ENCODE peak calls at places on chromosome 22, in seven cellular contexts. D is osteoblast, O is endothelial cell, F is HepG2, E is astrocyte of the spinal cord, Q is epithelial cell of esophagus, T is brain microvascular endothelial cell. B is an unnamed sample.

GRCh38 chr22:35783943-35784614 is 66.4 kb downstream of the APOL5 start:
- DNase-seq in F (no peak), Q (peak), E (peak), D (peak), T (peak), O (no peak), B (no peak)

GRCh38 chr22:26542831-26543230 is 30.6 kb upstream of the TFIP11 start:
- DNase-seq in D (peak), E (no peak), Q (no peak), O (no peak), T (no peak), F (no peak), B (no peak)

GRCh38 chr22:41951898-41952474 is at the start of gene SMIM45:
- DNase-seq in Q (no peak), D (no peak), O (no peak), T (no peak), E (no peak), F (no peak), B (no peak)

GRCh38 chr22:35230839-35231584 is 26.3 kb upstream of the HMGXB4 start:
- DNase-seq in Q (no peak), E (no peak), T (no peak), F (peak), O (no peak), D (no peak), B (no peak)

GRCh38 chr22:30317778-30318177 is 9.0 kb downstream of the TBC1D10A start:
- DNase-seq in D (peak), T (no peak), F (no peak), E (no peak), Q (no peak), O (no peak), B (no peak)

GRCh38 chr22:28711820-28712777 is 29.5 kb downstream of the CHEK2 start:
- DNase-seq in F (peak), O (no peak), E (peak), D (peak), Q (peak), T (peak), B (no peak)

GRCh38 chr22:49196046-49196511 is 631.6 kb downstream of the BRD1 start:
- DNase-seq in F (no peak), T (no peak), D (peak), O (no peak), Q (no peak), E (no peak), B (no peak)

GRCh38 chr22:39478461-39478860 is 21.6 kb downstream of the MGAT3 start:
- DNase-seq in E (no peak), Q (peak), D (peak), T (no peak), F (no peak), O (peak), B (no peak)

GRCh38 chr22:29109853-29110252 is 37.0 kb downstream of the KREMEN1 start:
- DNase-seq in Q (no peak), E (no peak), T (no peak), D (no peak), O (no peak), F (no peak), B (no peak)

GRCh38 chr22:21686193-21686608 is 20.4 kb downstream of the PPIL2 start:
- DNase-seq in Q (no peak), T (no peak), D (peak), E (no peak), F (no peak), O (no peak), B (no peak)

GRCh38 chr22:28397324-28397723 is 282.3 kb downstream of the TTC28 start:
- DNase-seq in T (no peak), Q (no peak), D (no peak), E (no peak), O (no peak), F (no peak), B (no peak)

GRCh38 chr22:28029962-28030361 is 110.9 kb upstream of the PITPNB start:
- DNase-seq in O (no peak), D (peak), T (no peak), Q (no peak), F (no peak), E (no peak), B (no peak)

GRCh38 chr22:29992341-29993275 is 87.7 kb upstream of the HORMAD2 start:
- DNase-seq in Q (peak), T (peak), E (peak), O (no peak), F (peak), D (no peak), B (no peak)

GRCh38 chr22:48740086-48740730 is 1087.5 kb downstream of the BRD1 start:
- DNase-seq in Q (no peak), T (no peak), D (peak), O (no peak), E (no peak), F (no peak), B (peak)

GRCh38 chr22:49418943-49419342 is 408.7 kb downstream of the BRD1 start:
- DNase-seq in E (no peak), O (no peak), T (no peak), F (no peak), D (peak), Q (no peak), B (no peak)

GRCh38 chr22:33577862-33578411 is 342.3 kb downstream of the LARGE1 start:
- DNase-seq in O (no peak), F (peak), E (no peak), Q (no peak), T (no peak), D (no peak), B (no peak)

GRCh38 chr22:22614065-22614464 is 30.3 kb upstream of the GGTLC2 start:
- DNase-seq in F (no peak), E (no peak), Q (no peak), T (no peak), D (no peak), O (no peak), B (no peak)

GRCh38 chr22:32531955-32532818 is 57.6 kb downstream of the FBXO7 start:
- DNase-seq in D (peak), E (peak), F (peak), T (peak), Q (peak), O (peak), B (peak)

GRCh38 chr22:43159484-43160178 is 8.3 kb downstream of the TSPO start:
- DNase-seq in E (no peak), F (no peak), T (no peak), O (peak), Q (no peak), D (peak), B (no peak)

GRCh38 chr22:22210375-22210774 is 34.2 kb upstream of the VPREB1 start:
- DNase-seq in O (no peak), E (peak), T (peak), Q (peak), D (peak), F (no peak), B (no peak)

GRCh38 chr22:22074634-22075381 is 92.2 kb upstream of the TOP3B start:
- DNase-seq in D (no peak), O (no peak), T (no peak), Q (peak), E (no peak), F (no peak), B (no peak)

GRCh38 chr22:22030493-22031182 is 48.1 kb upstream of the TOP3B start:
- DNase-seq in Q (peak), D (no peak), F (peak), T (no peak), E (no peak), O (no peak), B (no peak)

GRCh38 chr22:33109532-33110148 is 51.5 kb upstream of the SYN3 start:
- DNase-seq in Q (no peak), T (no peak), F (no peak), E (no peak), O (no peak), D (no peak), B (no peak)

GRCh38 chr22:28398987-28399386 is 280.7 kb downstream of the TTC28 start:
- DNase-seq in O (no peak), Q (no peak), F (no peak), T (no peak), D (no peak), E (no peak), B (no peak)

GRCh38 chr22:33803371-33803770 is 116.9 kb downstream of the LARGE1 start:
- DNase-seq in E (peak), Q (no peak), D (peak), O (no peak), F (no peak), T (peak), B (no peak)

GRCh38 chr22:41361716-41362310 is 19.9 kb upstream of the TEF start:
- DNase-seq in Q (peak), O (no peak), D (peak), E (peak), T (no peak), F (no peak), B (no peak)

GRCh38 chr22:34696557-34696956 is 369.4 kb upstream of the ISX start:
- DNase-seq in O (no peak), D (no peak), T (no peak), Q (no peak), F (no peak), E (no peak), B (no peak)

GRCh38 chr22:39999144-39999757 is 4.5 kb downstream of the FAM83F start:
- DNase-seq in Q (peak), T (peak), F (peak), E (peak), D (no peak), O (no peak), B (no peak)

GRCh38 chr22:48823941-48824340 is 1003.7 kb downstream of the BRD1 start:
- DNase-seq in Q (no peak), F (no peak), O (no peak), E (no peak), D (no peak), T (no peak), B (peak)

GRCh38 chr22:28442264-28442950 is 237.2 kb downstream of the TTC28 start:
- DNase-seq in O (peak), E (peak), D (peak), Q (peak), T (peak), F (peak), B (peak)

GRCh38 chr22:26564181-26564580 is 25.8 kb downstream of the TPST2 start:
- DNase-seq in E (no peak), D (no peak), Q (peak), F (no peak), O (peak), T (no peak), B (no peak)

GRCh38 chr22:26597026-26597425 is 7.1 kb upstream of the TPST2 start:
- DNase-seq in D (no peak), E (no peak), Q (no peak), T (no peak), O (no peak), F (no peak), B (peak)

GRCh38 chr22:28942801-28943500 is 59.6 kb downstream of the ZNRF3 start:
- DNase-seq in O (no peak), Q (no peak), T (no peak), E (no peak), F (no peak), D (no peak), B (peak)

GRCh38 chr22:26450453-26451185 is 21.6 kb downstream of the ASPHD2 start:
- DNase-seq in Q (no peak), F (no peak), O (no peak), D (no peak), T (no peak), E (no peak), B (no peak)

GRCh38 chr22:42069801-42070516 is 653 bp downstream of the NAGA start:
- DNase-seq in T (no peak), F (no peak), O (peak), D (peak), Q (no peak), E (peak), B (no peak)

GRCh38 chr22:25382762-25383161 is 163.3 kb downstream of the CRYBB2 start:
- DNase-seq in F (no peak), Q (peak), T (no peak), D (no peak), O (no peak), E (no peak), B (no peak)
- TF ChIP-seq CTCF in F (peak), Q (no peak), T (peak), D (no peak), O (no peak), E (peak), B (peak)

GRCh38 chr22:45217345-45217744 is 23.3 kb downstream of the KIAA0930 start:
- DNase-seq in O (no peak), Q (no peak), E (no peak), D (peak), F (no peak), T (no peak), B (no peak)

GRCh38 chr22:45217806-45218205 is 22.9 kb downstream of the KIAA0930 start:
- DNase-seq in T (no peak), F (no peak), D (no peak), Q (no peak), O (no peak), E (no peak), B (peak)

GRCh38 chr22:45221201-45221600 is 19.5 kb downstream of the KIAA0930 start:
- DNase-seq in F (no peak), E (no peak), O (no peak), Q (no peak), D (no peak), T (no peak), B (no peak)

GRCh38 chr22:45216133-45217003 is 24.3 kb downstream of the KIAA0930 start:
- DNase-seq in Q (no peak), F (no peak), O (no peak), T (peak), D (peak), E (peak), B (peak)

GRCh38 chr22:45218974-45219373 is 21.7 kb downstream of the KIAA0930 start:
- DNase-seq in Q (no peak), T (peak), E (no peak), O (no peak), D (peak), F (no peak), B (no peak)
- TF ChIP-seq CTCF in Q (no peak), T (no peak), E (no peak), O (no peak), D (no peak), F (no peak), B (no peak)

GRCh38 chr22:46835288-46835687 is 72.8 kb downstream of the TBC1D22A start:
- DNase-seq in F (no peak), Q (no peak), T (no peak), E (no peak), D (no peak), O (no peak), B (no peak)

GRCh38 chr22:46835693-46836092 is 73.2 kb downstream of the TBC1D22A start:
- DNase-seq in O (no peak), F (no peak), Q (no peak), D (no peak), T (no peak), E (no peak), B (no peak)

GRCh38 chr22:46830001-46830715 is 67.7 kb downstream of the TBC1D22A start:
- DNase-seq in O (no peak), F (no peak), E (peak), Q (peak), T (peak), D (no peak), B (no peak)

GRCh38 chr22:46830841-46831240 is 68.4 kb downstream of the TBC1D22A start:
- DNase-seq in F (no peak), E (no peak), Q (peak), D (no peak), T (peak), O (no peak), B (no peak)

DNA sequence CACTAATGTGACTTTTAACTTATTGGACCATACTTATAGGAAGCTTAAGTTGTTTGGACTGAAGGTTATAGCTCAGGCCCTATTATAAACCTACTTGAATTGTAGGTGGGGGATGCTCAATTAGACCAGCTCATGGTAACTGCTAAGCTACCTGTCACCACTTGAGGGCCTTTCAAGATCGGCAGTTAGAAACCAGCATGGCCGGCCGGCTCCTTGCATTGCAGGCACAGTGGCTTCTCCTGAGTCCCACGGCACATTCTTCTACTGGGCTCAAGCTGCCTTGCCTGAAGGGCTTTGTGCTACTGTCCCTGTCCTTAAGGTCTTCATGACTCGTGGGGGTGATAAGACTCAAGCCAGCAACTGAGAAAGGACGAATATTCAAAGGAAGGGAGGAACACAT is 70.8 kb downstream of the TBC1D22A start:
- DNase-seq in Q (peak), T (peak), E (peak), D (no peak), F (peak), O (peak), B (no peak)
- TF ChIP-seq CTCF in Q (peak), T (peak), E (peak), D (peak), F (peak), O (no peak), B (peak)

GRCh38 chr22:38303974-38304373 is 13.3 kb downstream of the CSNK1E start:
- DNase-seq in E (no peak), F (no peak), D (peak), Q (no peak), T (no peak), O (no peak), B (no peak)

GRCh38 chr22:38305481-38306448 is 11.5 kb downstream of the CSNK1E start:
- DNase-seq in T (no peak), O (no peak), D (peak), F (no peak), E (peak), Q (peak), B (no peak)

GRCh38 chr22:38302906-38303305 is 14.3 kb downstream of the CSNK1E start:
- DNase-seq in D (no peak), E (no peak), F (no peak), O (no peak), T (no peak), Q (no peak), B (no peak)

GRCh38 chr22:38300197-38300945 is 16.9 kb downstream of the CSNK1E start:
- DNase-seq in Q (peak), F (no peak), T (no peak), D (no peak), O (no peak), E (no peak), B (no peak)

GRCh38 chr22:38304526-38304925 is 12.7 kb downstream of the CSNK1E start:
- DNase-seq in Q (no peak), F (no peak), D (peak), E (no peak), T (peak), O (no peak), B (no peak)
- TF ChIP-seq CTCF in Q (no peak), F (peak), D (no peak), E (no peak), T (peak), O (no peak), B (peak)

GRCh38 chr22:44661070-44661469 is 40.9 kb upstream of the PRR5 start:
- DNase-seq in O (no peak), E (no peak), F (no peak), T (no peak), Q (no peak), D (peak), B (peak)

GRCh38 chr22:44661659-44662569 is 40.1 kb upstream of the PRR5 start:
- DNase-seq in F (no peak), D (no peak), O (no peak), Q (no peak), E (no peak), T (no peak), B (peak)

GRCh38 chr22:44659140-44659539 is 42.9 kb upstream of the PRR5 start:
- DNase-seq in E (peak), T (peak), O (no peak), D (peak), F (no peak), Q (no peak), B (peak)

GRCh38 chr22:44660051-44660830 is 41.8 kb upstream of the PRR5 start:
- DNase-seq in Q (no peak), O (no peak), D (peak), E (no peak), F (no peak), T (no peak), B (peak)

GRCh38 chr22:44658371-44658953 is 43.5 kb upstream of the PRR5 start:
- DNase-seq in E (peak), O (no peak), T (peak), Q (no peak), D (peak), F (no peak), B (peak)
- TF ChIP-seq CTCF in E (no peak), O (no peak), T (no peak), Q (no peak), D (no peak), F (no peak), B (no peak)

DNA sequence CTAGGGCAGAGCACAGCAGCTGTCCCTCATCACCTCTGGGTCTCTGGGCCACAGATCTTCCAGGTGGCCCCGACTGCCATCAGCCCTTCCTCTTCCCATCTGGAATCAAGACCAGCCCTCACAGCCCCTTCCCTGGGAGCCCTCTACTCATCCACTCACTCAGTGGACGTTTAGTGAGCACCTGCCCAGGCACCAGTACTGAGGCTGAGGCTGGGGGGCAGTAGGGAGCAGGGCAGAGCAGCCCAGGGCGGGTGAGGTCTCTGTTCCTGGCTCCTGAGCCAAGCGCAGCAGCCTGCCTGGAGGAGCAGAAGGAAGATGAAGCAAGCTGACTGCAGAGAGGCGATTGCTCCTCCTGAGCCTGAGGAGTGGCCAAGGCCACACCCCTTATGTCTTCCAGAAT is 5.5 kb downstream of the MAPK8IP2 start:
- DNase-seq in T (no peak), O (no peak), Q (no peak), D (peak), E (no peak), F (no peak), B (peak)
- TF ChIP-seq CTCF in T (peak), O (no peak), Q (peak), D (no peak), E (no peak), F (peak), B (peak)

GRCh38 chr22:36873614-36874308 is 13.0 kb downstream of the NCF4 start:
- DNase-seq in O (peak), Q (peak), D (peak), E (peak), T (peak), F (peak), B (no peak)
- TF ChIP-seq CTCF in O (no peak), Q (peak), D (peak), E (peak), T (peak), F (peak), B (peak)

GRCh38 chr22:23752090-23752691 is 1.3 kb upstream of the ZNF70 start:
- DNase-seq in E (no peak), F (no peak), D (peak), Q (no peak), O (no peak), T (no peak), B (no peak)
- TF ChIP-seq CTCF in E (no peak), F (no peak), D (no peak), Q (no peak), O (no peak), T (no peak), B (no peak)

DNA sequence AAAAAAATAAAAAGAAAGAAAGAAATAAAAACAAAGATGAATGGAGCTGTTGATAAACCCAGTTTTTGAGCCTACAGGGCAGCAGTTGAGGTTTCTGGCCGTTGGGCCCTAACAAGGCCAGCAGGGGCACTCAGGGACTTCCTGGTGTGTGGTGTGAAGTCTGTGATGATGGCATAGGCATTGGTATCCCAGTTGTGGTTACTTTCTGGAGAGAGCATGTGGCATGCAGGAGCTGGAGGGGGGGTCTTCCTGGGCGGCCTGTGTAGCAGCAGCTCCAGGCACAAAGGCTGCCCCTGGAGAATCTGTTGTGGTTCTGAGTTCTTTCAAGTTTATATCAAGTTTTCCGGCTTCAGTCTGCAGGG is 2.0 kb upstream of the TXNRD2 start:
- DNase-seq in Q (no peak), T (peak), E (peak), O (no peak), F (peak), D (peak), B (peak)
- TF ChIP-seq CTCF in Q (no peak), T (peak), E (no peak), O (no peak), F (peak), D (peak), B (peak)

DNA sequence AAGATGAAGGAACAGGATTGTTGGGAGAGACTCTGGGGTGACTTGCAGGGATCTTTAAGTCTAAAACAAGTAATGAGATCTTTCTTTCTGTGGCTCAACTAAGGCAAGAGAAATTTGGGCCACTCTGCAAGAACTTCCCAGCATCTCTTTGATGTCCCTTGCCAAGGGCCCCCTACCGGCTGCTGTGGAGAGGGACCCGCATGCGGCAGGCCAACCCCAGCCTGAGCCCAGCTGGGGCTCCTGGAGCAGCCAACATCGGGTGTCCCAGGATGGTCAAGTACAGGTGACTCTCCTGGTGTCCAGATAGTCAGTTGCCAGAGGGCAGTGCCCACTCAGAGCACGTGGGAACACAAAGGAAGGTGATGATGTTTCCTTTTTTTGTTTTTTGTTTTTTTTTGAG is 363.2 kb downstream of the TBC1D22A start:
- DNase-seq in T (no peak), Q (no peak), F (no peak), D (peak), O (no peak), E (no peak), B (peak)
- TF ChIP-seq CTCF in T (peak), Q (peak), F (peak), D (peak), O (no peak), E (peak), B (peak)